ENCODE peak calls at places on chromosomes 11 and 22, in ten cellular contexts. I is breast epithelium, C is fibroblast of the aortic adventitia, N is A549, U is fibroblast of pulmonary artery, D is epithelial cell of esophagus, O is brain microvascular endothelial cell, Q is lung, F is hepatocyte, G is tibial artery. H is an unnamed sample.

GRCh38 chr11:104813532-104813931 is 84.7 kb downstream of the CASP12 start:
- DNase-seq in I (no peak), C (no peak), N (no peak), U (no peak), D (peak; percentile 17), O (no peak), Q (no peak), F (no peak), G (no peak), H (no peak)

GRCh38 chr11:2566223-2567025 is 121.6 kb downstream of the KCNQ1 start:
- DNase-seq in I (no peak), C (peak; percentile 3), N (no peak), U (no peak), D (no peak), O (no peak), Q (no peak), F (no peak), G (no peak), H (no peak)

GRCh38 chr11:1012740-1013627 is 23.5 kb downstream of the MUC6 start:
- DNase-seq in I (no peak), C (no peak), N (no peak), U (no peak), D (no peak), O (no peak), Q (no peak), F (no peak), G (no peak), H (no peak)

GRCh38 chr11:75349540-75350116 is 1.8 kb downstream of the ARRB1 start:
- DNase-seq in I (no peak), C (no peak), N (no peak), U (no peak), D (no peak), O (no peak), Q (peak; percentile 43), F (no peak), G (peak; percentile 67), H (no peak)

GRCh38 chr22:39300198-39300830 is 19.1 kb downstream of the RPL3 start:
- DNase-seq in I (peak; percentile 79), C (no peak), N (no peak), U (no peak), D (no peak), O (no peak), Q (no peak), F (no peak), G (peak; percentile 72), H (no peak)

GRCh38 chr22:25564979-25565677 is 653 bp downstream of the GRK3 start:
- DNase-seq in I (no peak), C (no peak), N (peak; percentile 20), U (no peak), D (peak; percentile 28), O (no peak), Q (no peak), F (peak; percentile 27), G (peak; percentile 30), H (no peak)

GRCh38 chr22:47062126-47062525 is 299.7 kb downstream of the TBC1D22A start:
- DNase-seq in I (peak; percentile 38), C (no peak), N (no peak), U (no peak), D (no peak), O (no peak), Q (no peak), F (no peak), G (no peak), H (no peak)

GRCh38 chr22:25403284-25403606 is 161.2 kb upstream of the GRK3 start:
- DNase-seq in I (no peak), C (no peak), N (no peak), U (no peak), D (no peak), O (no peak), Q (no peak), F (no peak), G (no peak), H (no peak)

GRCh38 chr11:58905716-58906547 is 33.4 kb upstream of the GLYATL1 start:
- DNase-seq in I (no peak), C (peak; percentile 94), N (peak; percentile 75), U (peak; percentile 91), D (peak; percentile 82), O (peak; percentile 89), Q (no peak), F (peak; percentile 84), G (peak; percentile 27), H (peak; percentile 89)

GRCh38 chr22:42686756-42687491 is 33.7 kb downstream of the A4GALT start:
- DNase-seq in I (no peak), C (no peak), N (no peak), U (no peak), D (no peak), O (no peak), Q (no peak), F (no peak), G (no peak), H (no peak)

DNA sequence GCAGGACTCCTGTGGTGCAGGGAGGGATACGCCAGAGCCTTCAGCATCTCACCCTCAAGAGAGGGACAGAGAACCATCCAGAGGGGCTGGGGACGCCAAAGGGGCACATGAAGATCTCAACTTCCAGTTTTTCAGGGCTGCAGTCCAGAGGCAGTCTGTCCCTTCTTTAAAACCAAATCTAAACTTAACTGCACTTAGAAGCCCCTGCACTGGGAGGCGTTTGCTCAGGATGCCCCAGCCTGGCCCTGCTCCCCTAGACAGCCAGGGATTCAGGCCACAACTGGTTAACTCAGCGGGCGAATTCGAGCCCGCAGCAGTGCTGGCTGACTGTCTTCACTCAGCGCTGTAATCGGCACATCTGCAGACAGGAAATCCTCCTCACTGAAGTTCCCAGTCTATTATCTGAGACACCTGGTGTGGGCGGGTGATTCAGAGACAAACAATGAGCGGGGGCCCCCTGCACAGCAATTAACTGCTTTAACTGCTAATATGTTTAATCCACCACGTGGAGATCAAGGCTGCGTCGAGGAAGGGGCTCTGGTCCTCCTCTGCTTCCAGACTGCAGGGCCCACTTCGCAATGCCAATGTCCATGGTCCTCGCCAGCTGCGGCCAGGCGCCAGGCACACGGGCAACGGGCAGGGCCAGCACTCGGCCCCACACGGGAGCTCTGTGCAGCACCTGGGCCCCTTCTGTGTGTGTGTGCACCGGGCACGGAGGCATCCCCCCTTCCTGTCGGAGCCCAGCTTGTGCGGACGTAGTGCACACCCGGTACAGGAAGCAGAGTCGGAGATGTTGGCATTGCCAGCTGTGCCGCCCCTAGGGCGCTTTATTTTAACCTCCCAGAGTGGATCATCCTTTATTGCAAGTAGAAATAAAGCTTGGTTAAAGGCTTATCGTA is 36.9 kb upstream of the GNB1L start:
- DNase-seq in I (no peak), C (peak; percentile 52), N (no peak), U (peak; percentile 79), D (peak; percentile 90), O (peak; percentile 84), Q (no peak), F (peak; percentile 74), G (no peak), H (no peak)
- TF ChIP-seq CTCF in I (no peak), C (no peak), N (no peak), U (no peak), D (no peak), O (peak; percentile 18), Q (no peak), F (no peak), G (no peak), H (no peak)

DNA sequence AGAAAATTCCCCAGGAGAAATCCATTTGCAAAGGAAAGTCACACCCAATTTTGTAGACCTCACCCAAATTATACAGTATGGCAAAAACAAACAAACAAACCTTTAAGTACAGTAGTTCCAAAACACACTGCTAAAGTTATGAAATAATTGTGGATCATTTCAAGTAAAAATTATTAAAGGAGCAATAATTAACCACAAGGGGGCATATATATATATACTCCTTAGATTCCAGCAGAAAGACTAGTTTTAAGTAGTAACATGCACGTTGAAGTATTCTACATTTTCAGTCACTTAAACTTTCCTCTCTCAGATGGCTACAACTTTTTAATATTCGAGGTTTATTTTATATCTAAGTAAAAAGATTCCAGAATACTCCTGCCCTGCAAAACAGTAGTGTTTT is 26.8 kb downstream of the RNF141 start:
- DNase-seq in I (no peak), C (peak; percentile 56), N (peak; percentile 12), U (peak; percentile 52), D (peak; percentile 30), O (no peak), Q (no peak), F (no peak), G (no peak), H (no peak)
- TF ChIP-seq CTCF in I (no peak), C (peak; percentile 39), N (peak; percentile 51), U (peak; percentile 36), D (peak; percentile 14), O (peak; percentile 12), Q (peak; percentile 2), F (peak; percentile 48), G (peak; percentile 44), H (peak; percentile 61)

GRCh38 chr11:31799036-31799793 is 11.9 kb downstream of the PAX6 start:
- DNase-seq in I (no peak), C (no peak), N (no peak), U (no peak), D (no peak), O (no peak), Q (no peak), F (no peak), G (no peak), H (no peak)
- TF ChIP-seq CTCF in I (no peak), C (no peak), N (no peak), U (no peak), D (no peak), O (no peak), Q (no peak), F (no peak), G (no peak), H (no peak)

DNA sequence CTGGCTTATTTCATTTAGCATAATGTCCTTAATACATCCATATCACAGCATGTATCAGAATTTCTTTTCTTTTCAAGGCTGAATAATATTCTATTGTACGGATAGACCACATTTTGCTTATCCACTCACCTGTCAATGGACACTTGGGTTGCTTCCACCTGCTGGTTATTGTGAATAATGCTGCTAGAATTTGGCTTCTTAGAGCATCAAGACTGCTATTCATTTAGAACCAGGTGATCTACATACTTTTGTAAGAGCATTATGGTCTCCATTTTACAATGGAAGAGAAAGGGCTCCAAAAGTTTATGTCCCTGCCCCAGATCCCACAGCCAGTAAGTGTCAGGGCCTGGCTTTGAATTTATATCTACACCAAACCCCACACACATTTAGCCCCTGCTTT is 100.7 kb upstream of the CD82 start:
- DNase-seq in I (no peak), C (no peak), N (peak; percentile 45), U (peak; percentile 3), D (peak; percentile 22), O (no peak), Q (no peak), F (no peak), G (no peak), H (no peak)
- TF ChIP-seq CTCF in I (no peak), C (no peak), N (no peak), U (no peak), D (peak; percentile 9), O (no peak), Q (no peak), F (no peak), G (no peak), H (no peak)

GRCh38 chr22:29480512-29481264 is 670 bp downstream of the NEFH start:
- DNase-seq in I (no peak), C (peak; percentile 50), N (no peak), U (peak; percentile 72), D (peak; percentile 73), O (no peak), Q (no peak), F (peak; percentile 66), G (no peak), H (no peak)
- TF ChIP-seq CTCF in I (no peak), C (no peak), N (no peak), U (no peak), D (no peak), O (no peak), Q (no peak), F (no peak), G (no peak), H (no peak)

H was measured in osteocyte.